ENCODE peak calls at places on chromosomes 11 and 22, in ten cellular contexts. One of them, this sample, is unnamed.

GRCh38 chr11:65558785-65559509 is 788 bp upstream of the LTBP3 start:
- DNase-seq in BJ: no peak
- DNase-seq in pulmonary artery endothelial cell: no peak
- DNase-seq in WERI-Rb-1: no peak
- DNase-seq in hypothalamus: peak
- DNase-seq in activated CD8-positive, alpha-beta memory T cell treated with anti-CD3 and anti-CD28 coated beads for 24 hours: peak
- DNase-seq in right cardiac atrium: peak
- DNase-seq in sigmoid colon: peak
- DNase-seq in activated CD4-positive, CD25-positive, alpha-beta regulatory T cell treated with anti-CD3 and anti-CD28 coated beads, Interleukin-2, amount 50 U/mL, for 72 hours: no peak
- DNase-seq in uterus: peak
- DNase-seq in this sample: no peak

GRCh38 chr11:68936676-68937620 is 33.3 kb downstream of the IGHMBP2 start:
- DNase-seq in hypothalamus: no peak
- DNase-seq in activated CD4-positive, CD25-positive, alpha-beta regulatory T cell treated with anti-CD3 and anti-CD28 coated beads, Interleukin-2, amount 50 U/mL, for 72 hours: no peak
- DNase-seq in pulmonary artery endothelial cell: no peak
- DNase-seq in activated CD8-positive, alpha-beta memory T cell treated with anti-CD3 and anti-CD28 coated beads for 24 hours: no peak
- DNase-seq in sigmoid colon: no peak
- DNase-seq in BJ: no peak
- DNase-seq in uterus: no peak
- DNase-seq in right cardiac atrium: no peak
- DNase-seq in WERI-Rb-1: no peak
- DNase-seq in this sample: peak

GRCh38 chr11:36631704-36632287 is 33.8 kb upstream of the RAG2 start:
- DNase-seq in pulmonary artery endothelial cell: no peak
- DNase-seq in WERI-Rb-1: no peak
- DNase-seq in activated CD8-positive, alpha-beta memory T cell treated with anti-CD3 and anti-CD28 coated beads for 24 hours: no peak
- DNase-seq in sigmoid colon: no peak
- DNase-seq in uterus: no peak
- DNase-seq in right cardiac atrium: no peak
- DNase-seq in hypothalamus: no peak
- DNase-seq in BJ: no peak
- DNase-seq in activated CD4-positive, CD25-positive, alpha-beta regulatory T cell treated with anti-CD3 and anti-CD28 coated beads, Interleukin-2, amount 50 U/mL, for 72 hours: no peak
- DNase-seq in this sample: no peak

GRCh38 chr11:7353100-7353499 is 101.4 kb downstream of the SYT9 start:
- DNase-seq in sigmoid colon: no peak
- DNase-seq in pulmonary artery endothelial cell: no peak
- DNase-seq in uterus: no peak
- DNase-seq in hypothalamus: no peak
- DNase-seq in activated CD8-positive, alpha-beta memory T cell treated with anti-CD3 and anti-CD28 coated beads for 24 hours: no peak
- DNase-seq in WERI-Rb-1: peak
- DNase-seq in activated CD4-positive, CD25-positive, alpha-beta regulatory T cell treated with anti-CD3 and anti-CD28 coated beads, Interleukin-2, amount 50 U/mL, for 72 hours: no peak
- DNase-seq in right cardiac atrium: no peak
- DNase-seq in BJ: no peak
- DNase-seq in this sample: no peak

GRCh38 chr11:92501346-92501745 is 276.7 kb downstream of the FAT3 start:
- DNase-seq in pulmonary artery endothelial cell: no peak
- DNase-seq in sigmoid colon: no peak
- DNase-seq in WERI-Rb-1: no peak
- DNase-seq in uterus: no peak
- DNase-seq in activated CD8-positive, alpha-beta memory T cell treated with anti-CD3 and anti-CD28 coated beads for 24 hours: no peak
- DNase-seq in BJ: no peak
- DNase-seq in hypothalamus: no peak
- DNase-seq in right cardiac atrium: no peak
- DNase-seq in activated CD4-positive, CD25-positive, alpha-beta regulatory T cell treated with anti-CD3 and anti-CD28 coated beads, Interleukin-2, amount 50 U/mL, for 72 hours: no peak
- DNase-seq in this sample: no peak

GRCh38 chr22:45976351-45977002 is 485 bp downstream of the WNT7B start:
- DNase-seq in activated CD8-positive, alpha-beta memory T cell treated with anti-CD3 and anti-CD28 coated beads for 24 hours: no peak
- DNase-seq in sigmoid colon: no peak
- DNase-seq in right cardiac atrium: no peak
- DNase-seq in uterus: no peak
- DNase-seq in activated CD4-positive, CD25-positive, alpha-beta regulatory T cell treated with anti-CD3 and anti-CD28 coated beads, Interleukin-2, amount 50 U/mL, for 72 hours: no peak
- DNase-seq in BJ: no peak
- DNase-seq in WERI-Rb-1: no peak
- DNase-seq in pulmonary artery endothelial cell: no peak
- DNase-seq in hypothalamus: no peak
- DNase-seq in this sample: no peak

GRCh38 chr11:124745835-124746620 is 6.0 kb downstream of the VSIG2 start:
- DNase-seq in BJ: no peak
- DNase-seq in WERI-Rb-1: no peak
- DNase-seq in hypothalamus: no peak
- DNase-seq in right cardiac atrium: no peak
- DNase-seq in pulmonary artery endothelial cell: no peak
- DNase-seq in activated CD8-positive, alpha-beta memory T cell treated with anti-CD3 and anti-CD28 coated beads for 24 hours: peak
- DNase-seq in activated CD4-positive, CD25-positive, alpha-beta regulatory T cell treated with anti-CD3 and anti-CD28 coated beads, Interleukin-2, amount 50 U/mL, for 72 hours: no peak
- DNase-seq in uterus: no peak
- DNase-seq in sigmoid colon: no peak
- DNase-seq in this sample: peak

GRCh38 chr11:73585834-73586575 is 11.9 kb downstream of the FAM168A start:
- DNase-seq in BJ: no peak
- DNase-seq in sigmoid colon: no peak
- DNase-seq in WERI-Rb-1: no peak
- DNase-seq in activated CD4-positive, CD25-positive, alpha-beta regulatory T cell treated with anti-CD3 and anti-CD28 coated beads, Interleukin-2, amount 50 U/mL, for 72 hours: no peak
- DNase-seq in activated CD8-positive, alpha-beta memory T cell treated with anti-CD3 and anti-CD28 coated beads for 24 hours: no peak
- DNase-seq in hypothalamus: no peak
- DNase-seq in uterus: no peak
- DNase-seq in pulmonary artery endothelial cell: no peak
- DNase-seq in right cardiac atrium: no peak
- DNase-seq in this sample: no peak

GRCh38 chr11:78289547-78290292 is 101.0 kb downstream of the USP35 start:
- DNase-seq in activated CD4-positive, CD25-positive, alpha-beta regulatory T cell treated with anti-CD3 and anti-CD28 coated beads, Interleukin-2, amount 50 U/mL, for 72 hours: no peak
- DNase-seq in sigmoid colon: no peak
- DNase-seq in WERI-Rb-1: no peak
- DNase-seq in BJ: no peak
- DNase-seq in pulmonary artery endothelial cell: no peak
- DNase-seq in uterus: no peak
- DNase-seq in activated CD8-positive, alpha-beta memory T cell treated with anti-CD3 and anti-CD28 coated beads for 24 hours: no peak
- DNase-seq in hypothalamus: no peak
- DNase-seq in right cardiac atrium: no peak
- DNase-seq in this sample: no peak

GRCh38 chr22:47053013-47053864 is 290.8 kb downstream of the TBC1D22A start:
- DNase-seq in pulmonary artery endothelial cell: no peak
- DNase-seq in right cardiac atrium: no peak
- DNase-seq in WERI-Rb-1: peak
- DNase-seq in sigmoid colon: no peak
- DNase-seq in activated CD8-positive, alpha-beta memory T cell treated with anti-CD3 and anti-CD28 coated beads for 24 hours: no peak
- DNase-seq in activated CD4-positive, CD25-positive, alpha-beta regulatory T cell treated with anti-CD3 and anti-CD28 coated beads, Interleukin-2, amount 50 U/mL, for 72 hours: no peak
- DNase-seq in BJ: no peak
- DNase-seq in hypothalamus: no peak
- DNase-seq in uterus: no peak
- DNase-seq in this sample: no peak

GRCh38 chr22:38070250-38070921 is 13.2 kb downstream of the PICK1 start:
- DNase-seq in sigmoid colon: peak
- DNase-seq in uterus: no peak
- DNase-seq in BJ: no peak
- DNase-seq in right cardiac atrium: no peak
- DNase-seq in activated CD4-positive, CD25-positive, alpha-beta regulatory T cell treated with anti-CD3 and anti-CD28 coated beads, Interleukin-2, amount 50 U/mL, for 72 hours: no peak
- DNase-seq in activated CD8-positive, alpha-beta memory T cell treated with anti-CD3 and anti-CD28 coated beads for 24 hours: no peak
- DNase-seq in pulmonary artery endothelial cell: no peak
- DNase-seq in WERI-Rb-1: peak
- DNase-seq in hypothalamus: no peak
- DNase-seq in this sample: no peak

GRCh38 chr22:31826443-31826842 is 72.6 kb downstream of the DEPDC5 start:
- DNase-seq in sigmoid colon: no peak
- DNase-seq in uterus: no peak
- DNase-seq in pulmonary artery endothelial cell: no peak
- DNase-seq in WERI-Rb-1: no peak
- DNase-seq in hypothalamus: peak
- DNase-seq in right cardiac atrium: no peak
- DNase-seq in activated CD8-positive, alpha-beta memory T cell treated with anti-CD3 and anti-CD28 coated beads for 24 hours: no peak
- DNase-seq in activated CD4-positive, CD25-positive, alpha-beta regulatory T cell treated with anti-CD3 and anti-CD28 coated beads, Interleukin-2, amount 50 U/mL, for 72 hours: no peak
- DNase-seq in BJ: no peak
- DNase-seq in this sample: no peak

GRCh38 chr11:129930306-129930705 is 34.9 kb upstream of the NFRKB start:
- DNase-seq in pulmonary artery endothelial cell: peak
- DNase-seq in WERI-Rb-1: no peak
- DNase-seq in right cardiac atrium: no peak
- DNase-seq in BJ: no peak
- DNase-seq in uterus: no peak
- DNase-seq in sigmoid colon: no peak
- DNase-seq in activated CD8-positive, alpha-beta memory T cell treated with anti-CD3 and anti-CD28 coated beads for 24 hours: no peak
- DNase-seq in hypothalamus: no peak
- DNase-seq in activated CD4-positive, CD25-positive, alpha-beta regulatory T cell treated with anti-CD3 and anti-CD28 coated beads, Interleukin-2, amount 50 U/mL, for 72 hours: no peak
- DNase-seq in this sample: no peak

GRCh38 chr11:12827929-12828812 is 153.9 kb downstream of the TEAD1 start:
- DNase-seq in activated CD4-positive, CD25-positive, alpha-beta regulatory T cell treated with anti-CD3 and anti-CD28 coated beads, Interleukin-2, amount 50 U/mL, for 72 hours: no peak
- DNase-seq in uterus: no peak
- DNase-seq in WERI-Rb-1: no peak
- DNase-seq in BJ: no peak
- DNase-seq in activated CD8-positive, alpha-beta memory T cell treated with anti-CD3 and anti-CD28 coated beads for 24 hours: no peak
- DNase-seq in hypothalamus: peak
- DNase-seq in pulmonary artery endothelial cell: no peak
- DNase-seq in right cardiac atrium: no peak
- DNase-seq in sigmoid colon: no peak
- DNase-seq in this sample: no peak

GRCh38 chr11:69213315-69213714 is 57.6 kb downstream of the SMIM38 start:
- DNase-seq in pulmonary artery endothelial cell: no peak
- DNase-seq in sigmoid colon: peak
- DNase-seq in BJ: no peak
- DNase-seq in WERI-Rb-1: no peak
- DNase-seq in right cardiac atrium: no peak
- DNase-seq in uterus: no peak
- DNase-seq in activated CD8-positive, alpha-beta memory T cell treated with anti-CD3 and anti-CD28 coated beads for 24 hours: peak
- DNase-seq in hypothalamus: no peak
- DNase-seq in activated CD4-positive, CD25-positive, alpha-beta regulatory T cell treated with anti-CD3 and anti-CD28 coated beads, Interleukin-2, amount 50 U/mL, for 72 hours: no peak
- DNase-seq in this sample: no peak

GRCh38 chr22:44689915-44690524 is 12.0 kb upstream of the PRR5 start:
- DNase-seq in activated CD8-positive, alpha-beta memory T cell treated with anti-CD3 and anti-CD28 coated beads for 24 hours: no peak
- DNase-seq in BJ: no peak
- DNase-seq in pulmonary artery endothelial cell: no peak
- DNase-seq in right cardiac atrium: no peak
- DNase-seq in activated CD4-positive, CD25-positive, alpha-beta regulatory T cell treated with anti-CD3 and anti-CD28 coated beads, Interleukin-2, amount 50 U/mL, for 72 hours: no peak
- DNase-seq in sigmoid colon: no peak
- DNase-seq in uterus: no peak
- DNase-seq in hypothalamus: no peak
- DNase-seq in WERI-Rb-1: no peak
- DNase-seq in this sample: no peak

GRCh38 chr11:103406357-103406756 is 297.1 kb downstream of the DYNC2H1 start:
- DNase-seq in BJ: no peak
- DNase-seq in sigmoid colon: no peak
- DNase-seq in uterus: no peak
- DNase-seq in hypothalamus: no peak
- DNase-seq in activated CD8-positive, alpha-beta memory T cell treated with anti-CD3 and anti-CD28 coated beads for 24 hours: no peak
- DNase-seq in pulmonary artery endothelial cell: no peak
- DNase-seq in right cardiac atrium: no peak
- DNase-seq in activated CD4-positive, CD25-positive, alpha-beta regulatory T cell treated with anti-CD3 and anti-CD28 coated beads, Interleukin-2, amount 50 U/mL, for 72 hours: no peak
- DNase-seq in WERI-Rb-1: no peak
- DNase-seq in this sample: no peak

GRCh38 chr11:28547395-28547794 is 439.2 kb downstream of the METTL15 start:
- DNase-seq in hypothalamus: no peak
- DNase-seq in activated CD4-positive, CD25-positive, alpha-beta regulatory T cell treated with anti-CD3 and anti-CD28 coated beads, Interleukin-2, amount 50 U/mL, for 72 hours: no peak
- DNase-seq in sigmoid colon: no peak
- DNase-seq in right cardiac atrium: no peak
- DNase-seq in uterus: no peak
- DNase-seq in activated CD8-positive, alpha-beta memory T cell treated with anti-CD3 and anti-CD28 coated beads for 24 hours: no peak
- DNase-seq in BJ: no peak
- DNase-seq in WERI-Rb-1: no peak
- DNase-seq in pulmonary artery endothelial cell: no peak
- DNase-seq in this sample: no peak

GRCh38 chr11:72711141-72711540 is 36.9 kb upstream of the PDE2A start:
- DNase-seq in pulmonary artery endothelial cell: no peak
- DNase-seq in WERI-Rb-1: no peak
- DNase-seq in BJ: no peak
- DNase-seq in right cardiac atrium: no peak
- DNase-seq in sigmoid colon: no peak
- DNase-seq in hypothalamus: no peak
- DNase-seq in activated CD8-positive, alpha-beta memory T cell treated with anti-CD3 and anti-CD28 coated beads for 24 hours: no peak
- DNase-seq in uterus: no peak
- DNase-seq in activated CD4-positive, CD25-positive, alpha-beta regulatory T cell treated with anti-CD3 and anti-CD28 coated beads, Interleukin-2, amount 50 U/mL, for 72 hours: no peak
- DNase-seq in this sample: no peak

GRCh38 chr11:122122179-122122578 is 6.2 kb upstream of the BLID start:
- DNase-seq in right cardiac atrium: no peak
- DNase-seq in sigmoid colon: no peak
- DNase-seq in uterus: no peak
- DNase-seq in BJ: no peak
- DNase-seq in pulmonary artery endothelial cell: no peak
- DNase-seq in hypothalamus: no peak
- DNase-seq in activated CD4-positive, CD25-positive, alpha-beta regulatory T cell treated with anti-CD3 and anti-CD28 coated beads, Interleukin-2, amount 50 U/mL, for 72 hours: no peak
- DNase-seq in WERI-Rb-1: no peak
- DNase-seq in activated CD8-positive, alpha-beta memory T cell treated with anti-CD3 and anti-CD28 coated beads for 24 hours: no peak
- DNase-seq in this sample: no peak

GRCh38 chr22:40819741-40820140 is 595 bp upstream of the SLC25A17 start:
- DNase-seq in sigmoid colon: no peak
- DNase-seq in activated CD4-positive, CD25-positive, alpha-beta regulatory T cell treated with anti-CD3 and anti-CD28 coated beads, Interleukin-2, amount 50 U/mL, for 72 hours: no peak
- DNase-seq in WERI-Rb-1: peak
- DNase-seq in uterus: no peak
- DNase-seq in activated CD8-positive, alpha-beta memory T cell treated with anti-CD3 and anti-CD28 coated beads for 24 hours: no peak
- DNase-seq in BJ: no peak
- DNase-seq in pulmonary artery endothelial cell: no peak
- DNase-seq in right cardiac atrium: no peak
- DNase-seq in hypothalamus: no peak
- DNase-seq in this sample: peak

GRCh38 chr11:125335101-125335500 is 161.0 kb downstream of the FEZ1 start:
- DNase-seq in BJ: no peak
- DNase-seq in WERI-Rb-1: no peak
- DNase-seq in activated CD4-positive, CD25-positive, alpha-beta regulatory T cell treated with anti-CD3 and anti-CD28 coated beads, Interleukin-2, amount 50 U/mL, for 72 hours: no peak
- DNase-seq in hypothalamus: no peak
- DNase-seq in sigmoid colon: no peak
- DNase-seq in activated CD8-positive, alpha-beta memory T cell treated with anti-CD3 and anti-CD28 coated beads for 24 hours: no peak
- DNase-seq in pulmonary artery endothelial cell: no peak
- DNase-seq in uterus: peak
- DNase-seq in right cardiac atrium: no peak
- DNase-seq in this sample: no peak

GRCh38 chr11:36328956-36329673 is 33.0 kb downstream of the PRR5L start:
- DNase-seq in pulmonary artery endothelial cell: no peak
- DNase-seq in activated CD4-positive, CD25-positive, alpha-beta regulatory T cell treated with anti-CD3 and anti-CD28 coated beads, Interleukin-2, amount 50 U/mL, for 72 hours: no peak
- DNase-seq in uterus: no peak
- DNase-seq in right cardiac atrium: no peak
- DNase-seq in WERI-Rb-1: no peak
- DNase-seq in hypothalamus: no peak
- DNase-seq in sigmoid colon: no peak
- DNase-seq in activated CD8-positive, alpha-beta memory T cell treated with anti-CD3 and anti-CD28 coated beads for 24 hours: no peak
- DNase-seq in BJ: no peak
- DNase-seq in this sample: no peak